ENCODE peak calls at places on chromosome 14, in seven cellular contexts. G is T follicular helper cell, X is osteocyte, A is right lobe of liver, M is AG09309, F is lower lobe of right lung, P is frontal cortex. J is an unnamed sample.
A peak's percentile ranks its signal among the peaks of the same experiment; 100 is the strongest.

GRCh38 chr14:89214221-89214965 is 202.6 kb downstream of the FOXN3 start:
- DNase-seq in G (no peak), X (no peak), A (peak; percentile 89), M (no peak), F (peak; percentile 91), P (peak; percentile 11), J (no peak)

GRCh38 chr14:55600784-55601561 is 21.0 kb downstream of the KTN1 start:
- DNase-seq in G (no peak), X (no peak), A (no peak), M (no peak), F (no peak), P (no peak), J (no peak)

GRCh38 chr14:103315941-103316340 is 18.1 kb upstream of the EIF5 start:
- DNase-seq in G (no peak), X (no peak), A (no peak), M (no peak), F (no peak), P (no peak), J (no peak)

GRCh38 chr14:61101803-61102548 is 120.9 kb downstream of the SLC38A6 start:
- DNase-seq in G (no peak), X (no peak), A (no peak), M (peak; percentile 43), F (no peak), P (no peak), J (no peak)

GRCh38 chr14:97747282-97747681 is 950.1 kb downstream of the VRK1 start:
- DNase-seq in G (no peak), X (no peak), A (no peak), M (no peak), F (no peak), P (no peak), J (no peak)

GRCh38 chr14:52267501-52268190 is at the start of gene PTGDR:
- DNase-seq in G (peak; percentile 3), X (no peak), A (peak; percentile 35), M (no peak), F (peak; percentile 51), P (no peak), J (no peak)

GRCh38 chr14:32201816-32202467 is at the start of gene RNU6-7:
- DNase-seq in G (no peak), X (no peak), A (peak; percentile 29), M (no peak), F (peak; percentile 48), P (no peak), J (no peak)

GRCh38 chr14:51834218-51834617 is 26.2 kb upstream of the GNG2 start:
- DNase-seq in G (no peak), X (peak; percentile 63), A (no peak), M (no peak), F (no peak), P (no peak), J (no peak)

GRCh38 chr14:94114589-94115067 is 4.1 kb downstream of the IFI27 start:
- DNase-seq in G (no peak), X (no peak), A (no peak), M (no peak), F (no peak), P (no peak), J (no peak)

GRCh38 chr14:75559451-75560187 is 18.8 kb upstream of the FLVCR2 start:
- DNase-seq in G (no peak), X (no peak), A (peak; percentile 62), M (peak; percentile 23), F (peak; percentile 73), P (no peak), J (no peak)

GRCh38 chr14:31990183-31990862 is 86.8 kb upstream of the ARHGAP5 start:
- DNase-seq in G (no peak), X (no peak), A (no peak), M (no peak), F (no peak), P (no peak), J (no peak)

GRCh38 chr14:61177279-61178225 is 103.6 kb downstream of the TMEM30B start:
- DNase-seq in G (no peak), X (no peak), A (no peak), M (no peak), F (no peak), P (no peak), J (no peak)

GRCh38 chr14:49134940-49135339 is 451.2 kb downstream of the RPS29 start:
- DNase-seq in G (no peak), X (no peak), A (no peak), M (no peak), F (no peak), P (no peak), J (no peak)

GRCh38 chr14:72801381-72801812 is 92.5 kb downstream of the DPF3 start:
- DNase-seq in G (no peak), X (no peak), A (no peak), M (peak; percentile 75), F (no peak), P (no peak), J (no peak)

GRCh38 chr14:80275208-80275850 is 64.0 kb upstream of the DIO2 start:
- DNase-seq in G (no peak), X (no peak), A (no peak), M (peak; percentile 17), F (no peak), P (no peak), J (no peak)

GRCh38 chr14:56243110-56243509 is 124.9 kb downstream of the PELI2 start:
- DNase-seq in G (no peak), X (no peak), A (no peak), M (no peak), F (no peak), P (no peak), J (no peak)

GRCh38 chr14:75578786-75579781 is 664 bp downstream of the FLVCR2 start:
- DNase-seq in G (no peak), X (no peak), A (peak; percentile 33), M (no peak), F (peak; percentile 52), P (peak; percentile 30), J (no peak)

GRCh38 chr14:68552597-68552996 is 240.3 kb downstream of the ZFP36L1 start:
- DNase-seq in G (no peak), X (no peak), A (no peak), M (no peak), F (no peak), P (no peak), J (no peak)

GRCh38 chr14:28767851-28768548 is 1.4 kb downstream of the FOXG1 start:
- DNase-seq in G (no peak), X (no peak), A (no peak), M (no peak), F (no peak), P (no peak), J (no peak)

GRCh38 chr14:70955543-70956480 is 48.6 kb downstream of the PCNX1 start:
- DNase-seq in G (peak; percentile 35), X (no peak), A (no peak), M (no peak), F (no peak), P (no peak), J (no peak)

GRCh38 chr14:98695809-98696208 is 576.2 kb downstream of the BCL11B start:
- DNase-seq in G (no peak), X (no peak), A (no peak), M (no peak), F (no peak), P (no peak), J (no peak)

GRCh38 chr14:65414961-65415589 is 2.5 kb downstream of the FUT8 start:
- DNase-seq in G (no peak), X (no peak), A (no peak), M (no peak), F (no peak), P (no peak), J (no peak)

GRCh38 chr14:70567791-70568190 is 32.7 kb downstream of the MED6 start:
- DNase-seq in G (no peak), X (no peak), A (no peak), M (no peak), F (no peak), P (no peak), J (no peak)

GRCh38 chr14:20489093-20489994 is 16.0 kb upstream of the RNASE10 start:
- DNase-seq in G (no peak), X (no peak), A (no peak), M (no peak), F (no peak), P (no peak), J (no peak)

GRCh38 chr14:39396448-39396847 is 35.8 kb downstream of the FBXO33 start:
- DNase-seq in G (no peak), X (no peak), A (no peak), M (no peak), F (no peak), P (no peak), J (no peak)

GRCh38 chr14:80776186-80776585 is 165.4 kb downstream of the CEP128 start:
- DNase-seq in G (no peak), X (no peak), A (no peak), M (no peak), F (no peak), P (no peak), J (no peak)

GRCh38 chr14:44767646-44768173 is 194.0 kb downstream of the KLHL28 start:
- DNase-seq in G (no peak), X (no peak), A (no peak), M (no peak), F (no peak), P (no peak), J (no peak)

GRCh38 chr14:29274890-29275651 is 508.5 kb downstream of the FOXG1 start:
- DNase-seq in G (no peak), X (no peak), A (no peak), M (no peak), F (no peak), P (no peak), J (no peak)

GRCh38 chr14:105465209-105466031 is 9.2 kb upstream of the CRIP2 start:
- DNase-seq in G (no peak), X (no peak), A (no peak), M (no peak), F (no peak), P (peak; percentile 41), J (peak; percentile 93)

GRCh38 chr14:101507306-101508150 is 53.8 kb upstream of the DIO3 start:
- DNase-seq in G (no peak), X (no peak), A (no peak), M (no peak), F (peak; percentile 31), P (no peak), J (no peak)

GRCh38 chr14:58731465-58732330 is 93.9 kb downstream of the DACT1 start:
- DNase-seq in G (no peak), X (no peak), A (no peak), M (peak; percentile 99), F (no peak), P (no peak), J (no peak)

GRCh38 chr14:69105326-69105725 is 47.6 kb downstream of the DCAF5 start:
- DNase-seq in G (no peak), X (no peak), A (no peak), M (no peak), F (no peak), P (no peak), J (no peak)

GRCh38 chr14:74290415-74290814 is 12.3 kb downstream of the ABCD4 start:
- DNase-seq in G (no peak), X (no peak), A (no peak), M (no peak), F (no peak), P (no peak), J (peak; percentile 54)

J was measured in 8988T.